ENCODE peak calls at places on chromosomes 2 and 18, in eight cellular contexts. J is cardiac fibroblast, D is AG09309, L is lower lobe of right lung, I is hepatocyte, E is heart left ventricle, O is nephron progenitor cell, A is kidney epithelial cell. P is an unnamed sample.

GRCh38 chr2:64769392-64770044 is 115.8 kb upstream of the SERTAD2 start:
- DNase-seq in L (no peak), E (no peak), O (no peak), A (no peak), J (no peak), D (no peak), I (peak; percentile 40), P (no peak)

GRCh38 chr18:55100817-55101457 is 141.7 kb upstream of the CCDC68 start:
- DNase-seq in I (peak; percentile 51), E (no peak), L (no peak), O (no peak), A (peak; percentile 68), J (peak; percentile 65), D (no peak), P (no peak)

GRCh38 chr2:177606636-177607035 is 214.1 kb downstream of the AGPS start:
- DNase-seq in E (no peak), O (no peak), A (no peak), I (no peak), D (no peak), J (peak; percentile 45), L (no peak), P (no peak)

GRCh38 chr2:58448065-58448507 is 207.0 kb upstream of the FANCL start:
- DNase-seq in D (peak; percentile 31), L (no peak), I (peak; percentile 84), O (peak; percentile 72), J (peak; percentile 80), E (peak; percentile 48), A (peak; percentile 35), P (no peak)

GRCh38 chr2:241373449-241373848 is 17.4 kb downstream of the FARP2 start:
- DNase-seq in L (no peak), D (no peak), I (no peak), E (no peak), A (no peak), O (no peak), J (no peak), P (peak; percentile 75)

GRCh38 chr2:177641321-177641720 is 248.7 kb downstream of the AGPS start:
- DNase-seq in A (no peak), I (no peak), O (no peak), L (no peak), D (no peak), E (no peak), J (no peak), P (no peak)

GRCh38 chr18:7902399-7902839 is 335.3 kb downstream of the PTPRM start:
- DNase-seq in E (peak; percentile 53), A (no peak), O (no peak), J (peak; percentile 38), D (no peak), I (peak; percentile 42), L (no peak), P (no peak)

GRCh38 chr2:181742908-181743722 is 62.8 kb upstream of the NEUROD1 start:
- DNase-seq in D (peak; percentile 25), E (no peak), I (peak; percentile 62), O (peak; percentile 16), J (peak; percentile 82), L (no peak), A (peak; percentile 9), P (no peak)

GRCh38 chr2:219514196-219514761 is at the start of gene ASIC4:
- DNase-seq in D (no peak), I (no peak), J (no peak), A (no peak), L (no peak), E (no peak), O (peak; percentile 58), P (no peak)

GRCh38 chr2:235807347-235807746 is 313.5 kb downstream of the AGAP1 start:
- DNase-seq in E (no peak), I (no peak), O (no peak), L (no peak), D (no peak), J (no peak), A (no peak), P (no peak)
- TF ChIP-seq CTCF in E (no peak), I (no peak), O (no peak), L (no peak), D (no peak), J (no peak), A (no peak), P (no peak)

GRCh38 chr2:86028763-86029381 is 76.8 kb downstream of the POLR1A start:
- DNase-seq in O (no peak), I (no peak), L (no peak), E (peak; percentile 94), J (peak; percentile 63), D (no peak), A (no peak), P (no peak)

GRCh38 chr2:86027913-86028762 is 77.5 kb downstream of the POLR1A start:
- DNase-seq in E (no peak), D (no peak), L (no peak), O (no peak), A (no peak), I (no peak), J (no peak), P (no peak)

GRCh38 chr2:86026744-86027065 is 79.0 kb downstream of the POLR1A start:
- DNase-seq in E (no peak), I (no peak), L (no peak), O (no peak), J (no peak), D (no peak), A (no peak), P (no peak)

GRCh38 chr2:86025976-86026743 is 79.5 kb downstream of the POLR1A start:
- DNase-seq in J (no peak), D (no peak), O (no peak), I (no peak), E (no peak), A (no peak), L (no peak), P (no peak)

DNA sequence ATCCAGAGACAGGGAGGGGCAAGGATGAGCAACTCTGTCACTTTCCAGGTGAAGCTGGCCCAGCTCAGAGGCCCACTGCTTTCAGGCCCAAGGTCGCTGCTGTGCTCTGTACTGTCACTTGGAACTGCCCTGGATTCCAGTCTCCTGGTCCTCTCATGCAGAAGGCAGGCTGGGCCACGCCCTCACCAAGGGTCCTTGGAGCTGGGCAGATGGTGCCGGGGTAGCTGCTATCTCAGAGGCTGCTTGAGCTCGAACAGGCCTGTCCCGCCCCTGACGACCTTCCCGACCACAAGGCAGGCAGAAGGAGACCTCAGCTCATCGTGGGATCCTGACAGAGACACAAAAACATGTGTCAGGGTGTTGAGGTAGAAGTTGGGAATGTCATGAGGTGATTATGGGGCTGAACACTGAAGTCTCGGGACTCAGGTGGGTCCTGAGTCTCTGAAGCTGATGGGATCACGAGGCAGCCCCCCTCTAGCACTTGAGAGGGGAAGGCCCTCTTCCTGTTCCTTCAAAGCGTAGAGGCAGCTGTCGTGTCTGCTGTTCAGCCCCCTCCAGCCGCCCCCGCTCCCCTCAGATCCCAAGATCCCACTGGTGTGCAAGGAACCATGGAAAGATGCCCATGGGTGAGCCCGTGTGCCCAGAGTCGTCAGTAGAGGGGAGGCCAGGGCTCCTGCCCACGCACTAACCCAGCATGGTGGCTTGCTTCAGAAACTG is 78.3 kb downstream of the POLR1A start:
- DNase-seq in A (no peak), J (no peak), O (no peak), D (no peak), E (no peak), I (no peak), L (no peak), P (no peak)
- TF ChIP-seq CTCF in A (no peak), J (no peak), O (no peak), D (no peak), E (no peak), I (no peak), L (no peak), P (no peak)

GRCh38 chr2:88212251-88212790 is 42.2 kb downstream of the THNSL2 start:
- DNase-seq in I (no peak), A (no peak), E (no peak), O (no peak), J (no peak), L (no peak), D (no peak), P (no peak)
- TF ChIP-seq CTCF in I (peak; percentile 53), A (peak; percentile 70), E (peak; percentile 56), O (peak; percentile 43), J (peak; percentile 19), L (no peak), D (peak; percentile 65), P (peak; percentile 25)

GRCh38 chr18:24000613-24001490 is 13.7 kb upstream of the TTC39C start:
- DNase-seq in O (no peak), E (no peak), J (no peak), I (no peak), D (no peak), L (no peak), A (no peak), P (no peak)
- TF ChIP-seq CTCF in O (no peak), E (no peak), J (no peak), I (no peak), D (no peak), L (no peak), A (no peak), P (no peak)

GRCh38 chr2:127218843-127219715 is 1.0 kb downstream of the CYP27C1 start:
- DNase-seq in D (no peak), A (no peak), E (no peak), O (peak; percentile 69), I (peak; percentile 63), J (no peak), L (no peak), P (no peak)

GRCh38 chr2:127219716-127220090 is 396 bp downstream of the CYP27C1 start:
- DNase-seq in J (no peak), O (peak; percentile 76), E (no peak), A (no peak), L (no peak), I (peak; percentile 64), D (no peak), P (no peak)

GRCh38 chr2:127216105-127216504 is 4.0 kb downstream of the CYP27C1 start:
- DNase-seq in E (no peak), D (no peak), A (no peak), L (no peak), J (no peak), O (no peak), I (no peak), P (no peak)

GRCh38 chr2:127216593-127216992 is 3.5 kb downstream of the CYP27C1 start:
- DNase-seq in A (no peak), E (no peak), O (no peak), I (no peak), D (no peak), J (no peak), L (no peak), P (no peak)

DNA sequence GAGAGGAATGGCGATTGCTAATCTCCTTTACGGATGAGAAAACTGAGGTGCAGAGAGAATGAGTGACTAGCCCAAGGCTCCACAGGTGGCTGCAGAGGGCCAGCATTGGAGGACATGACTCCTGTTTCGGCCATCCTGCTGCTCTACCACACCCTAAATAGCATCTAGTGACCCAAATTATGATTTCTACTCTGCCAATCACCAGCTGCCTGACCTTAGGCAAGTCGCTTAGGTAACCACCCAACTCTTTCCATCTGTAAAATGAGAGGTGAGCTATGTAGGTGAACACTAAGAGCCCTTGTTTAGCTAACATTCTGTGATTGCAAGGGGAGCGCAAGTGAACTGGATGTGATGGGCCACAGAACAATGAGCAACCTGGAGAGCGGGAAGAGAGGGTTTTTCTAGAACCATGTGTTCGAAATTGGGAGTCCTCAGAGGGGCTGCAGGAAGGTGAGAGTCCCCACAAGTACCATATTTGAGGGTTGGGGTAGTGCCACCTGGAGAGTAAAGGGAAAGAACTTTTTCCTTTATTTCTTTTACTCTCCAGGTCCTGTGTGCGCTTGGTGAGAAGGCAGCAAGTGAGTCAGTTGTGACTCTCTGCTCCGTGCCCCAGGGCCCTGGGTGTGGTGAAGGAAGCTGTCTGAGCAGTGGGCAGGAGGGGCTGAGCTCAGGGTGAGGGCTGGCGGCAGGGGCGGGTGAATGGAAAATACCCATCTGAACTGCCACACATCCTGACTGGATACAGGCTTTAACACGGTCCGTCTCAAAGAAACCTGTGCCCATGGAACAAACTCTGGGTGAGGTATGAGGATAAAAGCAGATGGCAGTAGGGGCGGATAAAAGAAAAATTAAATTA is 2.4 kb downstream of the CYP27C1 start:
- DNase-seq in L (no peak), J (no peak), A (peak; percentile 68), I (no peak), D (no peak), E (no peak), O (no peak), P (no peak)
- TF ChIP-seq CTCF in L (no peak), J (no peak), A (no peak), I (no peak), D (no peak), E (no peak), O (no peak), P (no peak)